ENCODE peak calls at places on chromosome 11, in ten cellular contexts. One of them, this sample, is unnamed.

GRCh38 chr11:120123946-120124345 is 14.0 kb downstream of the TRIM29 start:
- DNase-seq in HepG2: no peak
- DNase-seq in stomach: peak
- DNase-seq in prostate gland: no peak
- DNase-seq in HCT116: no peak
- DNase-seq in GM12892: no peak
- DNase-seq in transverse colon: peak
- DNase-seq in breast epithelium: no peak
- DNase-seq in K562: no peak
- DNase-seq in spleen: no peak
- DNase-seq in this sample: no peak

GRCh38 chr11:18698341-18699268 is at the start of gene TMEM86A:
- DNase-seq in transverse colon: peak
- DNase-seq in K562: peak
- DNase-seq in HCT116: peak
- DNase-seq in stomach: peak
- DNase-seq in prostate gland: peak
- DNase-seq in GM12892: peak
- DNase-seq in breast epithelium: peak
- DNase-seq in spleen: peak
- DNase-seq in HepG2: peak
- DNase-seq in this sample: peak

GRCh38 chr11:7576671-7577225 is 62.9 kb downstream of the PPFIBP2 start:
- DNase-seq in stomach: no peak
- DNase-seq in prostate gland: no peak
- DNase-seq in HCT116: no peak
- DNase-seq in GM12892: no peak
- DNase-seq in spleen: no peak
- DNase-seq in HepG2: no peak
- DNase-seq in breast epithelium: no peak
- DNase-seq in K562: no peak
- DNase-seq in transverse colon: no peak
- DNase-seq in this sample: peak

GRCh38 chr11:124536520-124536919 is 6.9 kb downstream of the OR8B12 start:
- DNase-seq in K562: peak
- DNase-seq in prostate gland: peak
- DNase-seq in spleen: no peak
- DNase-seq in HCT116: peak
- DNase-seq in transverse colon: peak
- DNase-seq in GM12892: no peak
- DNase-seq in breast epithelium: peak
- DNase-seq in stomach: no peak
- DNase-seq in HepG2: peak
- DNase-seq in this sample: no peak

GRCh38 chr11:77093987-77094840 is 8.4 kb upstream of the OMP start:
- DNase-seq in breast epithelium: no peak
- DNase-seq in HepG2: no peak
- DNase-seq in spleen: peak
- DNase-seq in GM12892: no peak
- DNase-seq in stomach: no peak
- DNase-seq in HCT116: no peak
- DNase-seq in K562: no peak
- DNase-seq in prostate gland: no peak
- DNase-seq in transverse colon: no peak
- DNase-seq in this sample: peak

GRCh38 chr11:105790021-105790420 is 180.1 kb downstream of the GRIA4 start:
- DNase-seq in spleen: no peak
- DNase-seq in stomach: no peak
- DNase-seq in GM12892: no peak
- DNase-seq in breast epithelium: no peak
- DNase-seq in HCT116: no peak
- DNase-seq in transverse colon: no peak
- DNase-seq in prostate gland: no peak
- DNase-seq in K562: no peak
- DNase-seq in HepG2: no peak
- DNase-seq in this sample: no peak

GRCh38 chr11:29260939-29261705 is 755.7 kb downstream of the KCNA4 start:
- DNase-seq in GM12892: no peak
- DNase-seq in breast epithelium: no peak
- DNase-seq in HCT116: peak
- DNase-seq in prostate gland: no peak
- DNase-seq in stomach: no peak
- DNase-seq in HepG2: peak
- DNase-seq in spleen: no peak
- DNase-seq in transverse colon: no peak
- DNase-seq in K562: no peak
- DNase-seq in this sample: no peak

GRCh38 chr11:113593698-113594308 is 112.3 kb downstream of the TMPRSS5 start:
- DNase-seq in transverse colon: no peak
- DNase-seq in spleen: no peak
- DNase-seq in HCT116: no peak
- DNase-seq in K562: peak
- DNase-seq in prostate gland: no peak
- DNase-seq in breast epithelium: no peak
- DNase-seq in GM12892: no peak
- DNase-seq in HepG2: no peak
- DNase-seq in stomach: no peak
- DNase-seq in this sample: no peak

GRCh38 chr11:44899959-44900358 is 50.7 kb downstream of the TP53I11 start:
- DNase-seq in transverse colon: peak
- DNase-seq in K562: peak
- DNase-seq in prostate gland: no peak
- DNase-seq in HCT116: peak
- DNase-seq in stomach: no peak
- DNase-seq in spleen: no peak
- DNase-seq in HepG2: peak
- DNase-seq in GM12892: no peak
- DNase-seq in breast epithelium: no peak
- DNase-seq in this sample: no peak

GRCh38 chr11:104581246-104581980 is 316.8 kb downstream of the CASP12 start:
- DNase-seq in prostate gland: no peak
- DNase-seq in spleen: no peak
- DNase-seq in GM12892: no peak
- DNase-seq in HepG2: no peak
- DNase-seq in K562: no peak
- DNase-seq in breast epithelium: no peak
- DNase-seq in HCT116: no peak
- DNase-seq in transverse colon: no peak
- DNase-seq in stomach: no peak
- DNase-seq in this sample: no peak

GRCh38 chr11:118635237-118635591 is 27.8 kb downstream of the PHLDB1 start:
- DNase-seq in transverse colon: no peak
- DNase-seq in breast epithelium: no peak
- DNase-seq in stomach: no peak
- DNase-seq in HCT116: no peak
- DNase-seq in HepG2: no peak
- DNase-seq in GM12892: no peak
- DNase-seq in K562: peak
- DNase-seq in spleen: no peak
- DNase-seq in prostate gland: peak
- DNase-seq in this sample: no peak

GRCh38 chr11:134418119-134418840 is 6.2 kb upstream of the B3GAT1 start:
- DNase-seq in HCT116: no peak
- DNase-seq in K562: peak
- DNase-seq in prostate gland: no peak
- DNase-seq in stomach: no peak
- DNase-seq in GM12892: no peak
- DNase-seq in breast epithelium: no peak
- DNase-seq in transverse colon: no peak
- DNase-seq in spleen: peak
- DNase-seq in HepG2: no peak
- DNase-seq in this sample: no peak

GRCh38 chr11:31779268-31779879 is 31.7 kb downstream of the PAX6 start:
- DNase-seq in stomach: no peak
- DNase-seq in HepG2: no peak
- DNase-seq in GM12892: no peak
- DNase-seq in transverse colon: no peak
- DNase-seq in breast epithelium: no peak
- DNase-seq in HCT116: no peak
- DNase-seq in K562: no peak
- DNase-seq in prostate gland: no peak
- DNase-seq in spleen: no peak
- DNase-seq in this sample: no peak

GRCh38 chr11:126459691-126460404 is 104.4 kb downstream of the ST3GAL4 start:
- DNase-seq in transverse colon: no peak
- DNase-seq in spleen: no peak
- DNase-seq in HCT116: no peak
- DNase-seq in stomach: no peak
- DNase-seq in K562: no peak
- DNase-seq in HepG2: no peak
- DNase-seq in GM12892: no peak
- DNase-seq in breast epithelium: no peak
- DNase-seq in prostate gland: no peak
- DNase-seq in this sample: no peak

GRCh38 chr11:119316729-119317591 is at the start of gene MCAM:
- DNase-seq in spleen: no peak
- DNase-seq in HCT116: no peak
- DNase-seq in GM12892: no peak
- DNase-seq in breast epithelium: no peak
- DNase-seq in K562: peak
- DNase-seq in stomach: no peak
- DNase-seq in HepG2: peak
- DNase-seq in transverse colon: no peak
- DNase-seq in prostate gland: no peak
- DNase-seq in this sample: peak

GRCh38 chr11:67640021-67640757 is 626 bp upstream of the TBX10 start:
- DNase-seq in K562: peak
- DNase-seq in transverse colon: peak
- DNase-seq in spleen: peak
- DNase-seq in HCT116: peak
- DNase-seq in prostate gland: no peak
- DNase-seq in breast epithelium: peak
- DNase-seq in stomach: peak
- DNase-seq in GM12892: peak
- DNase-seq in HepG2: peak
- DNase-seq in this sample: peak

GRCh38 chr11:45485070-45485716 is 180.2 kb downstream of the CHST1 start:
- DNase-seq in HCT116: peak
- DNase-seq in spleen: peak
- DNase-seq in K562: no peak
- DNase-seq in prostate gland: no peak
- DNase-seq in breast epithelium: no peak
- DNase-seq in HepG2: peak
- DNase-seq in stomach: peak
- DNase-seq in transverse colon: no peak
- DNase-seq in GM12892: no peak
- DNase-seq in this sample: peak

DNA sequence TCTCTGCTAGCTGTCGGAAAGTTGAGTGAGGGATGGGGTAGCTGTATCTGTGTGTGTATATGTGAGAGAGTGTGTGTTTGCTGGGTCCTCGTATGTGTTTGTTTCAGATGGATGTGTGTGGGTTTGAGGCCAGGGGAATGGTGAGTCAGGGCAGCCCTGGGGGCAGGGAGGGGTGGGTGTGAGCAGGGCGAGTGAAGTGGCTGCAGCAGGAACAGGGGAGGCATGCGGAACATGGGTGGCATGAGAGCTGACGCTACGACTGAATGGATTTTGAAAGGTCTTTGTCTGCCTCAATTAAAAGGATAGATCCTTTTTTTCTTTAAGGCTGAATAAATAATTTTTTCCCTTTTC is 79.8 kb downstream of the ADAMTS15 start:
- DNase-seq in spleen: no peak
- DNase-seq in stomach: no peak
- DNase-seq in HCT116: no peak
- DNase-seq in breast epithelium: no peak
- DNase-seq in prostate gland: no peak
- DNase-seq in K562: no peak
- DNase-seq in HepG2: no peak
- DNase-seq in transverse colon: no peak
- DNase-seq in GM12892: no peak
- DNase-seq in this sample: no peak
- TF ChIP-seq POLR2AphosphoS5 in spleen: no peak
- TF ChIP-seq POLR2AphosphoS5 in stomach: no peak
- TF ChIP-seq POLR2AphosphoS5 in HCT116: no peak
- TF ChIP-seq POLR2AphosphoS5 in breast epithelium: no peak
- TF ChIP-seq POLR2AphosphoS5 in prostate gland: no peak
- TF ChIP-seq POLR2AphosphoS5 in K562: no peak
- TF ChIP-seq POLR2AphosphoS5 in HepG2: no peak
- TF ChIP-seq POLR2AphosphoS5 in transverse colon: no peak
- TF ChIP-seq POLR2AphosphoS5 in GM12892: no peak
- TF ChIP-seq POLR2AphosphoS5 in this sample: no peak

DNA sequence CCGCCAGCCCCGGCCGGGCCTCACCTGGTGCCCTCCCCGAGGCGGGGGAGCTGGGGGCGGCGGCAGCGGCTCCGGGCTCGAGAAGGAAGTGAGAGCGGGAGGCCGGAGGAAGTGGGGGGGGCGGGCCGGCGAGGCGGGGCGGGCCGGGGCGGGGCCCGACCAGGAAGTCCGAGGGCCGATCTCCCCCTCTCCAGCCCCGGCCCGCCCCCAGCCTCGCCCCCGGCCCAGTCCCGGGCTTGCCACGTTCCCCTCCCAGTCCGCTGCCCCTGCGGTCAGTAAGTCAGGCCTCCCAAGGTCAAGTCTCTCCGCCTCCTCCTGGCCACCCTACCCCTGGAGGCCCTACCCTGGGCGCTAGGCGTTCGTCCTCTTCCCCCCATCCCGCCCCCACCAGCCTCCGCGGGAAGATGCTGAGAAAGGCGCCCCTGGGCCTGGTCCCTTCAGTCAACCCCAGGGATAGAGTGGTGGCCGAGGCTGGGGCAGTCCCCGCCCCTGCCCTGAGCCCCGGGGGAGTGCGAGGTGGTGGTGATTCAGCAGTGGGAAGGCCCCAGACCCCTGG is at the start of gene RHOG:
- DNase-seq in stomach: peak
- DNase-seq in breast epithelium: peak
- DNase-seq in prostate gland: peak
- DNase-seq in spleen: peak
- DNase-seq in HepG2: peak
- DNase-seq in GM12892: peak
- DNase-seq in transverse colon: peak
- DNase-seq in HCT116: no peak
- DNase-seq in K562: peak
- DNase-seq in this sample: peak
- TF ChIP-seq POLR2A in stomach: no peak
- TF ChIP-seq POLR2A in breast epithelium: no peak
- TF ChIP-seq POLR2A in prostate gland: peak
- TF ChIP-seq POLR2A in spleen: no peak
- TF ChIP-seq POLR2A in HepG2: peak
- TF ChIP-seq POLR2A in GM12892: peak
- TF ChIP-seq POLR2A in transverse colon: no peak
- TF ChIP-seq POLR2A in HCT116: no peak
- TF ChIP-seq POLR2A in K562: no peak
- TF ChIP-seq POLR2A in this sample: no peak

GRCh38 chr11:61626580-61627380 is 45.9 kb upstream of the SYT7 start:
- DNase-seq in K562: no peak
- DNase-seq in breast epithelium: peak
- DNase-seq in prostate gland: peak
- DNase-seq in HCT116: no peak
- DNase-seq in spleen: no peak
- DNase-seq in stomach: peak
- DNase-seq in GM12892: no peak
- DNase-seq in transverse colon: peak
- DNase-seq in HepG2: peak
- DNase-seq in this sample: no peak
- TF ChIP-seq POLR2AphosphoS5 in K562: no peak
- TF ChIP-seq POLR2AphosphoS5 in breast epithelium: no peak
- TF ChIP-seq POLR2AphosphoS5 in prostate gland: peak
- TF ChIP-seq POLR2AphosphoS5 in HCT116: peak
- TF ChIP-seq POLR2AphosphoS5 in spleen: no peak
- TF ChIP-seq POLR2AphosphoS5 in stomach: no peak
- TF ChIP-seq POLR2AphosphoS5 in GM12892: no peak
- TF ChIP-seq POLR2AphosphoS5 in transverse colon: no peak
- TF ChIP-seq POLR2AphosphoS5 in HepG2: no peak
- TF ChIP-seq POLR2AphosphoS5 in this sample: no peak

GRCh38 chr11:504053-504993 is 2.7 kb downstream of the RNH1 start:
- DNase-seq in stomach: peak
- DNase-seq in HepG2: no peak
- DNase-seq in GM12892: peak
- DNase-seq in spleen: peak
- DNase-seq in prostate gland: peak
- DNase-seq in HCT116: no peak
- DNase-seq in K562: peak
- DNase-seq in transverse colon: peak
- DNase-seq in breast epithelium: no peak
- DNase-seq in this sample: no peak
- TF ChIP-seq POLR2A in stomach: no peak
- TF ChIP-seq POLR2A in HepG2: peak
- TF ChIP-seq POLR2A in GM12892: no peak
- TF ChIP-seq POLR2A in spleen: no peak
- TF ChIP-seq POLR2A in prostate gland: no peak
- TF ChIP-seq POLR2A in HCT116: no peak
- TF ChIP-seq POLR2A in K562: peak
- TF ChIP-seq POLR2A in transverse colon: no peak
- TF ChIP-seq POLR2A in breast epithelium: no peak
- TF ChIP-seq POLR2A in this sample: no peak